ENCODE peak calls at places on chromosomes 2 and 18, in four cellular contexts. F is fibroblast of lung; Z is stimulated activated CD4-positive, alpha-beta T cell treated with anti-CD3 and anti-CD28 coated beads, Interleukin-4, amount 100 ng/mL, for 1 hour; Q is hypothalamus. S is an unnamed sample.

GRCh38 chr2:102251042-102251848 is 60.1 kb upstream of the IL1RL1 start:
- DNase-seq in F (peak), Z (peak), Q (peak), S (no peak)

GRCh38 chr18:61743775-61744531 is 148.9 kb downstream of the RNF152 start:
- DNase-seq in F (peak), Z (no peak), Q (no peak), S (no peak)

GRCh38 chr2:37616674-37616999 is 54.8 kb downstream of the CDC42EP3 start:
- DNase-seq in Z (no peak), Q (no peak), F (peak), S (no peak)

GRCh38 chr18:22605736-22606135 is 188.0 kb upstream of the CTAGE1 start:
- DNase-seq in Z (no peak), Q (no peak), F (no peak), S (no peak)

GRCh38 chr18:61851940-61852451 is 40.8 kb downstream of the RNF152 start:
- DNase-seq in Q (no peak), F (peak), Z (no peak), S (no peak)

GRCh38 chr2:60553992-60554648 is 666 bp upstream of the BCL11A start:
- DNase-seq in Q (no peak), Z (peak), F (peak), S (no peak)

GRCh38 chr2:240364582-240364960 is 70.9 kb upstream of the GPC1 start:
- DNase-seq in Z (no peak), Q (peak), F (no peak), S (no peak)

GRCh38 chr18:21321711-21322110 is 79.7 kb downstream of the GREB1L start:
- DNase-seq in Q (no peak), Z (no peak), F (no peak), S (no peak)

GRCh38 chr2:235614900-235615712 is 121.3 kb downstream of the AGAP1 start:
- DNase-seq in Q (peak), F (peak), Z (no peak), S (peak)